ENCODE peak calls at places on chromosomes 2 and 18, in eight cellular contexts. One of them, this sample, is unnamed.

GRCh38 chr2:1618974-1619373 is 125.3 kb downstream of the PXDN start:
- DNase-seq in head of caudate nucleus: no peak
- DNase-seq in stromal cell of bone marrow: no peak
- DNase-seq in T-cell: no peak
- DNase-seq in NCI-H2029: no peak
- DNase-seq in cardiac fibroblast: no peak
- DNase-seq in neuronal stem cell: no peak
- DNase-seq in iPS-NIHi11: no peak
- DNase-seq in this sample: no peak

GRCh38 chr2:225282858-225283693 is 116.4 kb upstream of the NYAP2 start:
- DNase-seq in T-cell: no peak
- DNase-seq in cardiac fibroblast: peak; percentile 7
- DNase-seq in neuronal stem cell: peak; percentile 8
- DNase-seq in stromal cell of bone marrow: peak; percentile 27
- DNase-seq in head of caudate nucleus: no peak
- DNase-seq in iPS-NIHi11: peak; percentile 55
- DNase-seq in NCI-H2029: peak; percentile 9
- DNase-seq in this sample: peak; percentile 22

GRCh38 chr2:27795868-27796277 is 24.4 kb downstream of the MRPL33 start:
- DNase-seq in cardiac fibroblast: peak; percentile 23
- DNase-seq in NCI-H2029: no peak
- DNase-seq in stromal cell of bone marrow: peak; percentile 59
- DNase-seq in iPS-NIHi11: no peak
- DNase-seq in neuronal stem cell: no peak
- DNase-seq in T-cell: no peak
- DNase-seq in head of caudate nucleus: no peak
- DNase-seq in this sample: no peak

GRCh38 chr18:42011053-42011452 is 56.0 kb downstream of the PIK3C3 start:
- DNase-seq in cardiac fibroblast: no peak
- DNase-seq in T-cell: no peak
- DNase-seq in head of caudate nucleus: no peak
- DNase-seq in NCI-H2029: no peak
- DNase-seq in stromal cell of bone marrow: no peak
- DNase-seq in neuronal stem cell: no peak
- DNase-seq in iPS-NIHi11: no peak
- DNase-seq in this sample: no peak

GRCh38 chr18:79283341-79283879 is 112.3 kb upstream of the NFATC1 start:
- DNase-seq in iPS-NIHi11: no peak
- DNase-seq in neuronal stem cell: no peak
- DNase-seq in stromal cell of bone marrow: no peak
- DNase-seq in T-cell: no peak
- DNase-seq in NCI-H2029: no peak
- DNase-seq in head of caudate nucleus: no peak
- DNase-seq in cardiac fibroblast: no peak
- DNase-seq in this sample: no peak

GRCh38 chr2:59754336-59754735 is 799.1 kb downstream of the BCL11A start:
- DNase-seq in iPS-NIHi11: peak; percentile 31
- DNase-seq in NCI-H2029: no peak
- DNase-seq in head of caudate nucleus: peak; percentile 36
- DNase-seq in neuronal stem cell: no peak
- DNase-seq in stromal cell of bone marrow: no peak
- DNase-seq in T-cell: no peak
- DNase-seq in cardiac fibroblast: no peak
- DNase-seq in this sample: no peak

GRCh38 chr2:151730242-151730975 is 3.9 kb downstream of the NEB start:
- DNase-seq in T-cell: no peak
- DNase-seq in head of caudate nucleus: no peak
- DNase-seq in neuronal stem cell: no peak
- DNase-seq in iPS-NIHi11: no peak
- DNase-seq in cardiac fibroblast: peak; percentile 5
- DNase-seq in stromal cell of bone marrow: no peak
- DNase-seq in NCI-H2029: peak; percentile 20
- DNase-seq in this sample: no peak

GRCh38 chr2:130910931-130911330 is 74.2 kb downstream of the ARHGEF4 start:
- DNase-seq in cardiac fibroblast: no peak
- DNase-seq in stromal cell of bone marrow: no peak
- DNase-seq in iPS-NIHi11: no peak
- DNase-seq in head of caudate nucleus: no peak
- DNase-seq in T-cell: no peak
- DNase-seq in NCI-H2029: no peak
- DNase-seq in neuronal stem cell: no peak
- DNase-seq in this sample: no peak

GRCh38 chr2:54497738-54498680 is 41.9 kb downstream of the SPTBN1 start:
- DNase-seq in head of caudate nucleus: no peak
- DNase-seq in iPS-NIHi11: peak; percentile 37
- DNase-seq in cardiac fibroblast: peak; percentile 60
- DNase-seq in neuronal stem cell: no peak
- DNase-seq in NCI-H2029: no peak
- DNase-seq in T-cell: no peak
- DNase-seq in stromal cell of bone marrow: no peak
- DNase-seq in this sample: no peak

GRCh38 chr2:40556298-40556697 is 104.4 kb upstream of the SLC8A1 start:
- DNase-seq in stromal cell of bone marrow: no peak
- DNase-seq in head of caudate nucleus: no peak
- DNase-seq in iPS-NIHi11: no peak
- DNase-seq in NCI-H2029: no peak
- DNase-seq in neuronal stem cell: no peak
- DNase-seq in cardiac fibroblast: no peak
- DNase-seq in T-cell: no peak
- DNase-seq in this sample: no peak

GRCh38 chr2:145851730-145852129 is 1331.8 kb upstream of the ZEB2 start:
- DNase-seq in NCI-H2029: no peak
- DNase-seq in head of caudate nucleus: no peak
- DNase-seq in cardiac fibroblast: peak; percentile 27
- DNase-seq in neuronal stem cell: no peak
- DNase-seq in iPS-NIHi11: no peak
- DNase-seq in T-cell: no peak
- DNase-seq in stromal cell of bone marrow: peak; percentile 18
- DNase-seq in this sample: no peak

GRCh38 chr2:145975406-145975805 is 1455.5 kb upstream of the ZEB2 start:
- DNase-seq in NCI-H2029: no peak
- DNase-seq in stromal cell of bone marrow: no peak
- DNase-seq in neuronal stem cell: no peak
- DNase-seq in head of caudate nucleus: no peak
- DNase-seq in cardiac fibroblast: no peak
- DNase-seq in T-cell: no peak
- DNase-seq in iPS-NIHi11: no peak
- DNase-seq in this sample: no peak

GRCh38 chr18:61963705-61964104 is 70.9 kb upstream of the RNF152 start:
- DNase-seq in neuronal stem cell: no peak
- DNase-seq in T-cell: no peak
- DNase-seq in cardiac fibroblast: no peak
- DNase-seq in head of caudate nucleus: no peak
- DNase-seq in iPS-NIHi11: no peak
- DNase-seq in stromal cell of bone marrow: no peak
- DNase-seq in NCI-H2029: no peak
- DNase-seq in this sample: no peak

GRCh38 chr2:241867776-241868420 is 1.6 kb upstream of the RTP5 start:
- DNase-seq in iPS-NIHi11: no peak
- DNase-seq in head of caudate nucleus: no peak
- DNase-seq in NCI-H2029: no peak
- DNase-seq in stromal cell of bone marrow: no peak
- DNase-seq in neuronal stem cell: no peak
- DNase-seq in cardiac fibroblast: no peak
- DNase-seq in T-cell: peak; percentile 76
- DNase-seq in this sample: no peak

GRCh38 chr18:50311573-50312106 is 24.1 kb upstream of the CXXC1 start:
- DNase-seq in NCI-H2029: no peak
- DNase-seq in head of caudate nucleus: no peak
- DNase-seq in cardiac fibroblast: no peak
- DNase-seq in neuronal stem cell: no peak
- DNase-seq in T-cell: no peak
- DNase-seq in iPS-NIHi11: no peak
- DNase-seq in stromal cell of bone marrow: no peak
- DNase-seq in this sample: no peak

GRCh38 chr2:203341741-203342310 is 13.6 kb downstream of the ABI2 start:
- DNase-seq in cardiac fibroblast: no peak
- DNase-seq in NCI-H2029: no peak
- DNase-seq in stromal cell of bone marrow: no peak
- DNase-seq in iPS-NIHi11: no peak
- DNase-seq in T-cell: no peak
- DNase-seq in neuronal stem cell: no peak
- DNase-seq in head of caudate nucleus: no peak
- DNase-seq in this sample: no peak

This sample was measured in cerebellum.